ENCODE peak calls at places on chromosomes 3 and 15, in five cellular contexts. N is NCI-H2081 treated with DMSO at 0.1 percent for 48 hours; T is Daoy; A is effector CD8-positive, alpha-beta T cell; O is KBM-7. H is an unnamed sample.

GRCh38 chr3:97880267-97880666 is 58.5 kb downstream of the CRYBG3 start:
- DNase-seq in N (no peak), T (no peak), A (no peak), O (no peak), H (no peak)

GRCh38 chr15:72285927-72286516 is 13.7 kb upstream of the PARP6 start:
- DNase-seq in N (no peak), T (peak; percentile 52), A (peak; percentile 10), O (peak; percentile 71), H (no peak)

GRCh38 chr3:32699429-32699828 is 14.4 kb downstream of the CNOT10 start:
- DNase-seq in N (no peak), T (no peak), A (no peak), O (no peak), H (no peak)

GRCh38 chr15:89828324-89829145 is 13.9 kb upstream of the ANPEP start:
- DNase-seq in N (no peak), T (peak; percentile 65), A (no peak), O (no peak), H (no peak)

GRCh38 chr15:45616901-45617323 is 17.9 kb upstream of the SQOR start:
- DNase-seq in N (no peak), T (no peak), A (no peak), O (no peak), H (no peak)

GRCh38 chr3:88960019-88960418 is 147.4 kb upstream of the EPHA3 start:
- DNase-seq in N (no peak), T (no peak), A (no peak), O (no peak), H (no peak)

GRCh38 chr3:45986303-45986982 is 9.2 kb downstream of the FYCO1 start:
- DNase-seq in N (no peak), T (peak; percentile 59), A (no peak), O (no peak), H (no peak)

GRCh38 chr3:196012481-196012880 is 69.4 kb downstream of the TFRC start:
- DNase-seq in N (no peak), T (no peak), A (no peak), O (no peak), H (no peak)

GRCh38 chr15:73800662-73801345 is 47.7 kb upstream of the INSYN1 start:
- DNase-seq in N (no peak), T (peak; percentile 77), A (no peak), O (peak; percentile 24), H (no peak)

GRCh38 chr3:157327018-157327417 is 109.6 kb upstream of the PTX3 start:
- DNase-seq in N (no peak), T (no peak), A (no peak), O (no peak), H (no peak)